ENCODE peak calls at places on chromosome 1, in five cellular contexts. Z is activated CD8-positive, alpha-beta T cell treated with anti-CD3 and anti-CD28 coated beads for 36 hours; P is tibial artery; F is heart left ventricle; N is foreskin fibroblast. H is an unnamed sample.

GRCh38 chr1:17858027-17858426 is 102.9 kb downstream of the ACTL8 start:
- DNase-seq in Z (no peak), N (no peak), F (no peak), P (no peak), H (no peak)

GRCh38 chr1:65148548-65149390 is 766 bp downstream of the AK4 start:
- DNase-seq in F (peak; percentile 53), Z (peak; percentile 87), N (peak; percentile 50), P (peak; percentile 54), H (peak; percentile 53)

GRCh38 chr1:157641177-157641576 is 43.3 kb upstream of the FCRL4 start:
- DNase-seq in Z (no peak), F (no peak), P (no peak), N (no peak), H (no peak)

GRCh38 chr1:149848340-149848771 is 51.0 kb upstream of the BOLA1 start:
- DNase-seq in F (no peak), Z (no peak), N (no peak), P (no peak), H (no peak)

GRCh38 chr1:154970631-154971340 is at the start of gene SHC1:
- DNase-seq in Z (peak; percentile 54), N (peak; percentile 96), F (peak; percentile 97), P (peak; percentile 95), H (peak; percentile 89)

GRCh38 chr1:66140072-66140471 is 347.4 kb downstream of the PDE4B start:
- DNase-seq in Z (no peak), F (no peak), N (no peak), P (no peak), H (no peak)

GRCh38 chr1:69157046-69157756 is 410.5 kb upstream of the LRRC7 start:
- DNase-seq in F (no peak), P (no peak), N (no peak), Z (no peak), H (no peak)

GRCh38 chr1:93878889-93879586 is at the start of gene DNTTIP2:
- DNase-seq in N (peak; percentile 90), P (peak; percentile 89), F (peak; percentile 94), Z (peak; percentile 94), H (peak; percentile 90)

GRCh38 chr1:155466996-155467395 is 95.6 kb downstream of the ASH1L start:
- DNase-seq in F (no peak), P (no peak), Z (no peak), N (peak; percentile 72), H (no peak)

GRCh38 chr1:33165209-33165608 is 16.6 kb downstream of the TRIM62 start:
- DNase-seq in Z (no peak), P (no peak), F (no peak), N (no peak), H (no peak)

GRCh38 chr1:115089443-115090340 is at the start of gene TSPAN2:
- DNase-seq in P (peak; percentile 92), Z (peak; percentile 43), N (no peak), F (peak; percentile 91), H (peak; percentile 49)

GRCh38 chr1:208183977-208184901 is 59.9 kb downstream of the PLXNA2 start:
- DNase-seq in F (peak; percentile 46), N (peak; percentile 93), P (peak; percentile 82), Z (peak; percentile 26), H (no peak)

GRCh38 chr1:217585577-217585976 is 45.3 kb downstream of the GPATCH2 start:
- DNase-seq in P (no peak), F (no peak), N (no peak), Z (no peak), H (no peak)

GRCh38 chr1:109642610-109643009 is 13.3 kb upstream of the GSTM4 start:
- DNase-seq in Z (no peak), P (no peak), F (no peak), N (no peak), H (no peak)

GRCh38 chr1:202189919-202190715 is 3.5 kb upstream of the LGR6 start:
- DNase-seq in Z (no peak), N (no peak), P (no peak), F (no peak), H (no peak)

GRCh38 chr1:171716620-171717019 is 25.2 kb downstream of the VAMP4 start:
- DNase-seq in P (no peak), Z (no peak), N (peak; percentile 24), F (no peak), H (no peak)

GRCh38 chr1:219535021-219535420 is 77.9 kb downstream of the ZC3H11B start:
- DNase-seq in N (no peak), Z (no peak), F (no peak), P (no peak), H (no peak)

GRCh38 chr1:101769520-101769919 is 227.2 kb downstream of the OLFM3 start:
- DNase-seq in P (no peak), N (no peak), F (no peak), Z (no peak), H (no peak)

GRCh38 chr1:77759090-77760028 is at the start of gene USP33:
- DNase-seq in Z (peak; percentile 93), P (peak; percentile 82), N (peak; percentile 71), F (peak; percentile 90), H (peak; percentile 80)

GRCh38 chr1:179779645-179780272 is 36.7 kb downstream of the FAM163A start:
- DNase-seq in N (peak; percentile 22), P (no peak), Z (no peak), F (no peak), H (no peak)

GRCh38 chr1:5798904-5799303 is 193.3 kb downstream of the NPHP4 start:
- DNase-seq in F (no peak), N (no peak), P (no peak), Z (no peak), H (no peak)

DNA sequence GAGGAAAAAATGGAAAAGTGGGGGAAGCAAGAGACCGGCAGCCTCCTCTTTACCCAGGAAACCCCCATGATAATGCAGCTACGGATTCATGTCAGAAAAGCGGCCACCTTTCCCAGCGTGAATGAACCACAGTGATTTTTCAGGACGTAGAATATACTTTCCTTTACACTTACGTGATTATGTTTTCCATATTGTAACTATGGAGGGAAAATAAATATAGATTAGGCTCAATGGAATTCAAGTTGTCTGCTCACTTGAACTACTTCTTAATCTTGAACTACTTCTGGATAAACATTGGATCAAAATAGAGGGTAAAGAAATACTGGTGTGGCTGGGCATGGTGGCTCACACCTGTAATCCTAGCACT is 80.4 kb upstream of the GREM2 start:
- DNase-seq in Z (no peak), P (no peak), N (no peak), F (no peak), H (no peak)
- TF ChIP-seq CTCF in Z (no peak), P (no peak), N (no peak), F (no peak), H (no peak)

DNA sequence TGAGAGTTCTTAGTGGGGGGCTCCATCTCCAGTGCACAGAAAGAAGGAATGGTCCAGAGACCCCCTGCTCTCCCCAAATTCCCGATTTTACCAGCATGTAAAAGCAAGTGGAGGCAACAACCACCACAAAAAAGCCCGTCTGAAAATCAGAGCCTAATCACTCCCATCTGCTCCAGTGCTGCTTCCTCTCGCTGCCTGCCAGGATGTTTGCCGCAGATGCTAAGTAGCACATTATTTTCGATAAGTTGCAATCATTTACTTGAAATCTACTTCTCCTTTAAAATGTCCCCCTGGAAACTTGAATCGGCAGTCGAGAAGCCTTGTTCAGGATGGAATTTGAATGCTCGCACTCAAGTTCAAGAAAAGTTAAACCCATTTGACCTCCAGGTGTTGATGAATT is 221.1 kb downstream of the PBX1 start:
- DNase-seq in F (no peak), P (no peak), Z (no peak), N (peak; percentile 70), H (no peak)
- TF ChIP-seq CTCF in F (no peak), P (no peak), Z (no peak), N (no peak), H (no peak)

GRCh38 chr1:114033961-114034360 is 54.7 kb downstream of the OLFML3 start:
- DNase-seq in N (no peak), F (no peak), P (no peak), Z (no peak), H (no peak)

GRCh38 chr1:114035304-114035700 is 56.0 kb downstream of the OLFML3 start:
- DNase-seq in N (no peak), F (no peak), P (no peak), Z (no peak), H (no peak)

GRCh38 chr1:114032271-114033218 is 53.3 kb downstream of the OLFML3 start:
- DNase-seq in N (peak; percentile 76), Z (no peak), P (no peak), F (no peak), H (no peak)

GRCh38 chr1:114034561-114035303 is 55.5 kb downstream of the OLFML3 start:
- DNase-seq in Z (no peak), N (no peak), P (no peak), F (no peak), H (no peak)

GRCh38 chr1:114033219-114033706 is 54.0 kb downstream of the OLFML3 start:
- DNase-seq in Z (peak; percentile 14), N (no peak), F (no peak), P (no peak), H (no peak)
- TF ChIP-seq CTCF in Z (peak; percentile 49), N (peak; percentile 52), F (no peak), P (peak; percentile 12), H (peak; percentile 65)

GRCh38 chr1:25610822-25611630 is 5.6 kb upstream of the MAN1C1 start:
- DNase-seq in P (no peak), F (no peak), N (no peak), Z (peak; percentile 43), H (no peak)
- TF ChIP-seq CTCF in P (peak; percentile 9), F (no peak), N (peak; percentile 22), Z (peak; percentile 37), H (no peak)

GRCh38 chr1:200180821-200181220 is 153.3 kb downstream of the NR5A2 start:
- DNase-seq in Z (peak; percentile 3), F (no peak), P (no peak), N (peak; percentile 83), H (no peak)
- TF ChIP-seq CTCF in Z (no peak), F (peak; percentile 5), P (no peak), N (no peak), H (no peak)

DNA sequence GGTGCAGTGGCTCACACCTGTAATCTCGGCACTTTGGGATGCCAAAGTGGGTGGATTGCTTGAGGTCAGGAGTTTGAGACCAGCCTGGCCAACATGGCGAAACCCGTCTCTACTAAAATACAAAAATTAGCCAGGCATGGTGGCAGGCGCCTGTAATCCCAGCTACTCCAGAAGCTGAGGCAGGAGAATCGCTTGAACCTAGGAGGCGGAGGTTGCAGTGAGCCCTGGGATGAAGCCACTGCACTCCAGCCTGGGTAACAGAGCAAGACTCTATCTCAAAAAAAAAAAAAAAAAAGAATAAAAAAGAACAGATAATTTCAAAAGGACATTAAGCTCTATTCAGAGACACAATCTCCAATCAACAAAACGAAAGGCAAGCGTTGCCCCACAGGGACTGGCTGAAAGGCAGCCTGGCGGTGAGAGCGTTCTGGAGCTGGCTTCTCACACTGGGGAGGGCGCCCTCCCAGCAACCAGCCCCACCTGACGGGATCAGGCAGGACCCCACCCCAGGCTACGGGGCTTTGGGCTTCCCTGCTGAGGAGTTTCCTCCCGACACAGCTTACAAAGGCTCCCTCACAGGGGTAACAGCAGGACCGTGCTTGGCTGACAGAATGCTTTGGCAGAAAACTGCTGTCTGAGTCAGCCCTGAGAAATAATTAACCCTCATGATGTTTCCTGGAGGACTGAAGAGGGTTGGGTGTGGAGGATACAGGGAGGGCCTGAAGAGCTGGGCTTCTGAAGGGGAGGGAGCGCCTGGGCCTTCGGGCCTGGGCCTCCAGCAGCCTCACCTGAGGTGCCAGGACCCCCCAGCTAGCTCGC is 31.1 kb upstream of the SRP9 start:
- DNase-seq in Z (no peak), N (peak; percentile 73), F (peak; percentile 85), P (peak; percentile 58), H (no peak)
- TF ChIP-seq CTCF in Z (no peak), N (peak; percentile 21), F (no peak), P (peak; percentile 26), H (no peak)

GRCh38 chr1:37650173-37650572 is 15.5 kb upstream of the RSPO1 start:
- DNase-seq in N (no peak), F (no peak), Z (no peak), P (no peak), H (no peak)
- TF ChIP-seq CTCF in N (no peak), F (no peak), Z (no peak), P (no peak), H (no peak)